ENCODE peak calls at places on chromosomes 1 and 21, in nine cellular contexts. M is mammary epithelial cell; K is head of caudate nucleus; E is tibial artery; N is A172; B is fibroblast of the conjunctiva; L is NK-92 treated with Interleukin-12 subunit alpha and Interleukin-12 subunit beta, amount 100 ng/mL, for 24 hours; I is NCI-H2171; Q is C1 segment of cervical spinal cord. D is an unnamed sample.

GRCh38 chr21:16159213-16159970 is 429.6 kb downstream of the USP25 start:
- DNase-seq in M (no peak), Q (no peak), N (no peak), I (no peak), L (no peak), B (no peak), K (no peak), E (no peak), D (peak; percentile 6)

GRCh38 chr1:172917972-172918371 is 132.8 kb downstream of the TNFSF18 start:
- DNase-seq in N (peak; percentile 99), Q (no peak), K (no peak), M (peak; percentile 94), I (no peak), L (no peak), E (no peak), B (peak; percentile 90), D (peak; percentile 92)

GRCh38 chr1:228365321-228366061 is 41.1 kb downstream of the TRIM11 start:
- DNase-seq in K (no peak), L (no peak), M (no peak), B (no peak), E (peak; percentile 37), N (no peak), Q (no peak), I (no peak), D (no peak)

GRCh38 chr1:151949371-151950193 is 40.3 kb upstream of the THEM4 start:
- DNase-seq in B (no peak), Q (no peak), M (no peak), L (no peak), K (no peak), E (no peak), N (no peak), I (no peak), D (no peak)

GRCh38 chr1:201140235-201140940 is 13.4 kb upstream of the ASCL5 start:
- DNase-seq in E (peak; percentile 29), I (no peak), M (no peak), K (no peak), Q (no peak), N (no peak), B (no peak), L (no peak), D (no peak)

GRCh38 chr1:154760469-154760933 is 109.6 kb downstream of the KCNN3 start:
- DNase-seq in M (peak; percentile 30), N (no peak), Q (no peak), E (no peak), K (peak; percentile 45), I (no peak), L (no peak), B (no peak), D (peak; percentile 16)

GRCh38 chr1:36482724-36483388 is at the start of gene CSF3R:
- DNase-seq in B (no peak), L (no peak), M (no peak), K (no peak), N (no peak), I (peak; percentile 15), Q (no peak), E (no peak), D (peak; percentile 43)

GRCh38 chr1:54571803-54572202 is 23.8 kb downstream of the ACOT11 start:
- DNase-seq in L (no peak), E (no peak), M (no peak), B (no peak), N (no peak), K (no peak), Q (no peak), I (no peak), D (no peak)

GRCh38 chr21:45073301-45074047 is 906 bp upstream of the ADARB1 start:
- DNase-seq in I (no peak), E (no peak), B (no peak), M (no peak), N (peak; percentile 46), L (no peak), K (no peak), Q (no peak), D (peak; percentile 64)

GRCh38 chr1:180252638-180253536 is 22.8 kb downstream of the LHX4 start:
- DNase-seq in I (no peak), L (peak; percentile 63), K (peak; percentile 35), B (peak; percentile 53), E (peak; percentile 78), Q (no peak), M (peak; percentile 47), N (peak; percentile 60), D (peak; percentile 77)

GRCh38 chr1:53447413-53447812 is 11.8 kb upstream of the DMRTB1 start:
- DNase-seq in Q (no peak), L (no peak), E (no peak), B (no peak), I (no peak), M (no peak), N (no peak), K (no peak), D (no peak)

GRCh38 chr1:181969902-181970301 is 91.6 kb downstream of the ZNF648 start:
- DNase-seq in L (no peak), E (no peak), B (no peak), K (no peak), I (no peak), Q (no peak), M (no peak), N (no peak), D (no peak)

GRCh38 chr1:60715970-60716369 is 366.4 kb upstream of the NFIA start:
- DNase-seq in B (no peak), N (no peak), L (no peak), M (no peak), I (no peak), K (no peak), E (no peak), Q (no peak), D (no peak)

GRCh38 chr1:143720087-143721023 is 251.4 kb downstream of the FAM72C start:
- DNase-seq in I (no peak), N (peak; percentile 92), K (peak; percentile 10), L (no peak), E (no peak), M (peak; percentile 8), B (no peak), Q (peak; percentile 8), D (no peak)

GRCh38 chr1:10796029-10796944 is at the start of gene CASZ1:
- DNase-seq in E (peak; percentile 82), I (peak; percentile 93), Q (peak; percentile 8), M (peak; percentile 92), K (peak; percentile 78), L (no peak), N (peak; percentile 64), B (peak; percentile 49), D (peak; percentile 94)

GRCh38 chr1:2610036-2610720 is 22.6 kb downstream of the MMEL1 start:
- DNase-seq in K (no peak), E (no peak), I (no peak), L (no peak), B (no peak), Q (no peak), M (no peak), N (no peak), D (no peak)

GRCh38 chr1:54816130-54816529 is 15.0 kb upstream of the TTC22 start:
- DNase-seq in N (no peak), K (no peak), B (no peak), E (no peak), I (no peak), M (no peak), L (no peak), Q (no peak), D (no peak)

GRCh38 chr1:155181371-155182051 is 7.9 kb downstream of the TRIM46 start:
- DNase-seq in I (no peak), K (no peak), B (no peak), Q (no peak), M (no peak), L (no peak), N (no peak), E (no peak), D (no peak)

GRCh38 chr1:228445524-228445866 is 28.8 kb upstream of the TRIM17 start:
- DNase-seq in M (no peak), I (no peak), K (no peak), B (no peak), E (no peak), N (no peak), Q (no peak), L (no peak), D (no peak)

GRCh38 chr1:230753586-230754251 is 6.5 kb downstream of the CAPN9 start:
- DNase-seq in I (peak; percentile 86), B (no peak), M (peak; percentile 6), Q (no peak), K (no peak), L (no peak), N (no peak), E (no peak), D (peak; percentile 27)

GRCh38 chr1:184191181-184191601 is 139.7 kb downstream of the TSEN15 start:
- DNase-seq in K (peak; percentile 5), L (no peak), B (peak; percentile 55), I (peak; percentile 71), E (peak; percentile 71), M (no peak), Q (no peak), N (no peak), D (peak; percentile 72)

GRCh38 chr21:44785620-44786344 is 15.8 kb downstream of the UBE2G2 start:
- DNase-seq in E (no peak), N (peak; percentile 24), M (no peak), Q (no peak), B (no peak), K (no peak), I (no peak), L (no peak), D (no peak)

GRCh38 chr1:65792671-65793358 is at the start of gene PDE4B:
- DNase-seq in K (peak; percentile 26), L (no peak), B (no peak), E (no peak), M (no peak), N (no peak), I (no peak), Q (no peak), D (peak; percentile 75)

GRCh38 chr1:204971700-204972336 is 71.2 kb upstream of the CNTN2 start:
- DNase-seq in I (no peak), N (peak; percentile 88), L (no peak), E (no peak), Q (no peak), B (no peak), M (peak; percentile 59), K (no peak), D (peak; percentile 52)

GRCh38 chr1:41876533-41877445 is 41.9 kb downstream of the HIVEP3 start:
- DNase-seq in L (no peak), Q (no peak), E (no peak), B (no peak), M (no peak), I (no peak), N (no peak), K (no peak), D (peak; percentile 54)

GRCh38 chr1:201562659-201563405 is 23.9 kb downstream of the NAV1 start:
- DNase-seq in L (no peak), M (peak; percentile 21), I (no peak), B (peak; percentile 71), N (peak; percentile 98), K (no peak), Q (no peak), E (no peak), D (peak; percentile 88)

GRCh38 chr21:32800056-32800455 is 28.5 kb upstream of the PAXBP1 start:
- DNase-seq in K (no peak), B (no peak), N (no peak), Q (no peak), E (no peak), M (no peak), L (no peak), I (no peak), D (peak; percentile 35)

GRCh38 chr1:51329443-51330325 is 678 bp downstream of the TTC39A start:
- DNase-seq in Q (no peak), L (no peak), K (no peak), M (no peak), N (no peak), B (no peak), E (no peak), I (no peak), D (no peak)

GRCh38 chr1:147292012-147292411 is 49.5 kb downstream of the CHD1L start:
- DNase-seq in I (no peak), E (no peak), M (peak; percentile 65), B (peak; percentile 36), N (peak; percentile 87), K (no peak), Q (no peak), L (no peak), D (peak; percentile 80)

GRCh38 chr21:32779983-32780382 is 8.4 kb upstream of the PAXBP1 start:
- DNase-seq in K (no peak), I (no peak), B (no peak), Q (no peak), N (no peak), M (no peak), L (no peak), E (no peak), D (no peak)

GRCh38 chr21:37871121-37871862 is 45.0 kb downstream of the KCNJ6 start:
- DNase-seq in I (no peak), B (peak; percentile 35), Q (no peak), N (peak; percentile 47), E (no peak), L (no peak), K (no peak), M (peak; percentile 72), D (peak; percentile 67)